ENCODE peak calls at places on chromosomes 6 and 20, in four cellular contexts. One of them, this sample, is unnamed.

GRCh38 chr20:5001174-5002076 is at the start of gene SLC23A2:
- DNase-seq in WERI-Rb-1: peak; percentile 45
- DNase-seq in stimulated activated CD4-positive, alpha-beta T cell treated with anti-CD3 and anti-CD28 coated beads, Interleukin-15, amount 100 ng/mL, for 48 hours: peak; percentile 36
- DNase-seq in HFF-Myc: no peak
- DNase-seq in this sample: no peak

GRCh38 chr6:110360671-110361070 is 2.5 kb upstream of the METTL24 start:
- DNase-seq in WERI-Rb-1: no peak
- DNase-seq in stimulated activated CD4-positive, alpha-beta T cell treated with anti-CD3 and anti-CD28 coated beads, Interleukin-15, amount 100 ng/mL, for 48 hours: no peak
- DNase-seq in HFF-Myc: no peak
- DNase-seq in this sample: no peak

GRCh38 chr6:135212935-135213334 is 31.8 kb downstream of the MYB start:
- DNase-seq in WERI-Rb-1: no peak
- DNase-seq in stimulated activated CD4-positive, alpha-beta T cell treated with anti-CD3 and anti-CD28 coated beads, Interleukin-15, amount 100 ng/mL, for 48 hours: no peak
- DNase-seq in HFF-Myc: no peak
- DNase-seq in this sample: no peak

GRCh38 chr6:79134699-79135474 is 56.8 kb upstream of the PHIP start:
- DNase-seq in WERI-Rb-1: peak; percentile 17
- DNase-seq in stimulated activated CD4-positive, alpha-beta T cell treated with anti-CD3 and anti-CD28 coated beads, Interleukin-15, amount 100 ng/mL, for 48 hours: no peak
- DNase-seq in HFF-Myc: no peak
- DNase-seq in this sample: no peak

GRCh38 chr20:63742381-63743024 is 2.9 kb downstream of the SLC2A4RG start:
- DNase-seq in WERI-Rb-1: no peak
- DNase-seq in stimulated activated CD4-positive, alpha-beta T cell treated with anti-CD3 and anti-CD28 coated beads, Interleukin-15, amount 100 ng/mL, for 48 hours: no peak
- DNase-seq in HFF-Myc: no peak
- DNase-seq in this sample: no peak

GRCh38 chr20:19867940-19868371 is 109.9 kb downstream of the RIN2 start:
- DNase-seq in WERI-Rb-1: no peak
- DNase-seq in stimulated activated CD4-positive, alpha-beta T cell treated with anti-CD3 and anti-CD28 coated beads, Interleukin-15, amount 100 ng/mL, for 48 hours: no peak
- DNase-seq in HFF-Myc: peak; percentile 36
- DNase-seq in this sample: no peak

GRCh38 chr6:29631209-29631810 is 1.7 kb downstream of the GABBR1 start:
- DNase-seq in WERI-Rb-1: no peak
- DNase-seq in stimulated activated CD4-positive, alpha-beta T cell treated with anti-CD3 and anti-CD28 coated beads, Interleukin-15, amount 100 ng/mL, for 48 hours: no peak
- DNase-seq in HFF-Myc: no peak
- DNase-seq in this sample: no peak

GRCh38 chr20:46681032-46681854 is 8.0 kb downstream of the TP53RK start:
- DNase-seq in WERI-Rb-1: peak; percentile 71
- DNase-seq in stimulated activated CD4-positive, alpha-beta T cell treated with anti-CD3 and anti-CD28 coated beads, Interleukin-15, amount 100 ng/mL, for 48 hours: peak; percentile 61
- DNase-seq in HFF-Myc: no peak
- DNase-seq in this sample: no peak

GRCh38 chr6:113626470-113626869 is 230.7 kb upstream of the MARCKS start:
- DNase-seq in WERI-Rb-1: no peak
- DNase-seq in stimulated activated CD4-positive, alpha-beta T cell treated with anti-CD3 and anti-CD28 coated beads, Interleukin-15, amount 100 ng/mL, for 48 hours: no peak
- DNase-seq in HFF-Myc: no peak
- DNase-seq in this sample: no peak

GRCh38 chr20:47713941-47714450 is 71.3 kb downstream of the SULF2 start:
- DNase-seq in WERI-Rb-1: no peak
- DNase-seq in stimulated activated CD4-positive, alpha-beta T cell treated with anti-CD3 and anti-CD28 coated beads, Interleukin-15, amount 100 ng/mL, for 48 hours: no peak
- DNase-seq in HFF-Myc: no peak
- DNase-seq in this sample: no peak

GRCh38 chr6:42259286-42259685 is 41.6 kb upstream of the MRPS10 start:
- DNase-seq in WERI-Rb-1: no peak
- DNase-seq in stimulated activated CD4-positive, alpha-beta T cell treated with anti-CD3 and anti-CD28 coated beads, Interleukin-15, amount 100 ng/mL, for 48 hours: no peak
- DNase-seq in HFF-Myc: no peak
- DNase-seq in this sample: no peak

GRCh38 chr6:130981409-130981808 is 81.6 kb downstream of the EPB41L2 start:
- DNase-seq in WERI-Rb-1: no peak
- DNase-seq in stimulated activated CD4-positive, alpha-beta T cell treated with anti-CD3 and anti-CD28 coated beads, Interleukin-15, amount 100 ng/mL, for 48 hours: no peak
- DNase-seq in HFF-Myc: peak; percentile 58
- DNase-seq in this sample: no peak

GRCh38 chr6:139942333-139942732 is 567.9 kb upstream of the CITED2 start:
- DNase-seq in WERI-Rb-1: no peak
- DNase-seq in stimulated activated CD4-positive, alpha-beta T cell treated with anti-CD3 and anti-CD28 coated beads, Interleukin-15, amount 100 ng/mL, for 48 hours: no peak
- DNase-seq in HFF-Myc: no peak
- DNase-seq in this sample: no peak

GRCh38 chr20:58618694-58619540 is 32.2 kb upstream of the STX16 start:
- DNase-seq in WERI-Rb-1: no peak
- DNase-seq in stimulated activated CD4-positive, alpha-beta T cell treated with anti-CD3 and anti-CD28 coated beads, Interleukin-15, amount 100 ng/mL, for 48 hours: no peak
- DNase-seq in HFF-Myc: no peak
- DNase-seq in this sample: peak; percentile 37